ENCODE peak calls at places on chromosomes 16 and 17, in four cellular contexts. W is SK-N-SH, D is NCI-H187, S is upper lobe of right lung. M is an unnamed sample.

GRCh38 chr17:7019839-7020519 is 2.9 kb upstream of the BCL6B start:
- DNase-seq in W (peak; percentile 90), D (peak; percentile 38), S (peak; percentile 73), M (no peak)

GRCh38 chr17:47300718-47301117 is 23.0 kb upstream of the EFCAB13 start:
- DNase-seq in W (no peak), D (no peak), S (no peak), M (no peak)

GRCh38 chr16:46743232-46743719 is 4.9 kb downstream of the MYLK3 start:
- DNase-seq in W (peak; percentile 25), D (no peak), S (peak; percentile 55), M (no peak)

GRCh38 chr17:57554826-57555635 is 190.1 kb downstream of the CCDC182 start:
- DNase-seq in W (peak; percentile 35), D (no peak), S (no peak), M (no peak)

GRCh38 chr16:22123759-22124490 is 31.6 kb downstream of the VWA3A start:
- DNase-seq in W (no peak), D (no peak), S (no peak), M (no peak)

GRCh38 chr16:78871241-78871640 is 729.3 kb downstream of the MAF start:
- DNase-seq in W (no peak), D (no peak), S (no peak), M (no peak)

GRCh38 chr17:31533546-31534155 is 142.2 kb downstream of the RAB11FIP4 start:
- DNase-seq in W (peak; percentile 81), D (no peak), S (no peak), M (peak; percentile 27)

GRCh38 chr17:64411999-64412771 is 21.5 kb upstream of the PECAM1 start:
- DNase-seq in W (no peak), D (no peak), S (peak; percentile 84), M (peak; percentile 53)